ENCODE peak calls at places on chromosomes 5 and 9, in five cellular contexts. One of them, this sample, is unnamed.

GRCh38 chr5:151406322-151406947 is 41.0 kb upstream of the SLC36A1 start:
- DNase-seq in caudate nucleus: no peak
- DNase-seq in left colon: no peak
- DNase-seq in AG20443: peak
- DNase-seq in T-helper 17 cell: no peak
- DNase-seq in this sample: peak

GRCh38 chr5:137252513-137252912 is 246.6 kb downstream of the SPOCK1 start:
- DNase-seq in caudate nucleus: no peak
- DNase-seq in left colon: no peak
- DNase-seq in AG20443: peak
- DNase-seq in T-helper 17 cell: no peak
- DNase-seq in this sample: peak

GRCh38 chr9:127107344-127108181 is 14.9 kb downstream of the ANGPTL2 start:
- DNase-seq in caudate nucleus: no peak
- DNase-seq in left colon: no peak
- DNase-seq in AG20443: no peak
- DNase-seq in T-helper 17 cell: no peak
- DNase-seq in this sample: no peak

GRCh38 chr9:115207003-115207837 is 89.3 kb upstream of the TNC start:
- DNase-seq in caudate nucleus: no peak
- DNase-seq in left colon: no peak
- DNase-seq in AG20443: no peak
- DNase-seq in T-helper 17 cell: no peak
- DNase-seq in this sample: no peak

GRCh38 chr5:18114161-18114802 is 480.0 kb downstream of the TAF11L14 start:
- DNase-seq in caudate nucleus: no peak
- DNase-seq in left colon: no peak
- DNase-seq in AG20443: no peak
- DNase-seq in T-helper 17 cell: no peak
- DNase-seq in this sample: no peak

GRCh38 chr5:89270901-89271300 is 387.9 kb upstream of the MEF2C start:
- DNase-seq in caudate nucleus: no peak
- DNase-seq in left colon: no peak
- DNase-seq in AG20443: no peak
- DNase-seq in T-helper 17 cell: no peak
- DNase-seq in this sample: peak

GRCh38 chr5:178413992-178414391 is 176.2 kb downstream of the COL23A1 start:
- DNase-seq in caudate nucleus: no peak
- DNase-seq in left colon: no peak
- DNase-seq in AG20443: no peak
- DNase-seq in T-helper 17 cell: no peak
- DNase-seq in this sample: no peak

GRCh38 chr9:9674461-9674860 is 938.3 kb downstream of the PTPRD start:
- DNase-seq in caudate nucleus: no peak
- DNase-seq in left colon: no peak
- DNase-seq in AG20443: no peak
- DNase-seq in T-helper 17 cell: no peak
- DNase-seq in this sample: no peak

GRCh38 chr9:113221800-113222481 is 597 bp downstream of the SLC31A1 start:
- DNase-seq in caudate nucleus: no peak
- DNase-seq in left colon: peak
- DNase-seq in AG20443: no peak
- DNase-seq in T-helper 17 cell: peak
- DNase-seq in this sample: no peak

GRCh38 chr9:134372621-134373267 is 46.5 kb downstream of the RXRA start:
- DNase-seq in caudate nucleus: no peak
- DNase-seq in left colon: no peak
- DNase-seq in AG20443: peak
- DNase-seq in T-helper 17 cell: no peak
- DNase-seq in this sample: peak

GRCh38 chr5:75550597-75550996 is 38.9 kb downstream of the POLK start:
- DNase-seq in caudate nucleus: no peak
- DNase-seq in left colon: no peak
- DNase-seq in AG20443: no peak
- DNase-seq in T-helper 17 cell: no peak
- DNase-seq in this sample: no peak

GRCh38 chr9:87420884-87421283 is 76.8 kb upstream of the DAPK1 start:
- DNase-seq in caudate nucleus: no peak
- DNase-seq in left colon: no peak
- DNase-seq in AG20443: no peak
- DNase-seq in T-helper 17 cell: no peak
- DNase-seq in this sample: peak

GRCh38 chr9:84761137-84761808 is 91.7 kb downstream of the NTRK2 start:
- DNase-seq in caudate nucleus: no peak
- DNase-seq in left colon: no peak
- DNase-seq in AG20443: no peak
- DNase-seq in T-helper 17 cell: no peak
- DNase-seq in this sample: no peak

GRCh38 chr9:21160178-21160577 is 6.3 kb downstream of the IFNA21 start:
- DNase-seq in caudate nucleus: no peak
- DNase-seq in left colon: no peak
- DNase-seq in AG20443: no peak
- DNase-seq in T-helper 17 cell: no peak
- DNase-seq in this sample: peak

GRCh38 chr9:76718166-76718565 is 46.1 kb upstream of the PCA3 start:
- DNase-seq in caudate nucleus: no peak
- DNase-seq in left colon: no peak
- DNase-seq in AG20443: no peak
- DNase-seq in T-helper 17 cell: no peak
- DNase-seq in this sample: no peak

GRCh38 chr9:127351182-127352166 is 45.5 kb upstream of the SLC2A8 start:
- DNase-seq in caudate nucleus: no peak
- DNase-seq in left colon: no peak
- DNase-seq in AG20443: no peak
- DNase-seq in T-helper 17 cell: no peak
- DNase-seq in this sample: no peak

GRCh38 chr5:178793156-178793555 is 62.7 kb upstream of the ZNF354A start:
- DNase-seq in caudate nucleus: no peak
- DNase-seq in left colon: peak
- DNase-seq in AG20443: no peak
- DNase-seq in T-helper 17 cell: no peak
- DNase-seq in this sample: no peak

GRCh38 chr9:100679834-100680233 is 102.0 kb downstream of the CAVIN4 start:
- DNase-seq in caudate nucleus: no peak
- DNase-seq in left colon: no peak
- DNase-seq in AG20443: no peak
- DNase-seq in T-helper 17 cell: no peak
- DNase-seq in this sample: peak

GRCh38 chr5:123700624-123701023 is 188.6 kb downstream of the CSNK1G3 start:
- DNase-seq in caudate nucleus: no peak
- DNase-seq in left colon: no peak
- DNase-seq in AG20443: peak
- DNase-seq in T-helper 17 cell: no peak
- DNase-seq in this sample: peak

GRCh38 chr5:25414746-25415145 is 770.0 kb upstream of the CDH10 start:
- DNase-seq in caudate nucleus: no peak
- DNase-seq in left colon: no peak
- DNase-seq in AG20443: no peak
- DNase-seq in T-helper 17 cell: no peak
- DNase-seq in this sample: no peak